ENCODE peak calls at places on chromosomes 16 and 17, in four cellular contexts. One of them, this sample, is unnamed.
A peak's percentile ranks its signal among the peaks of the same experiment; 100 is the strongest.

GRCh38 chr17:36608280-36608679 is 6.9 kb downstream of the MRM1 start:
- DNase-seq in HepG2: no peak
- DNase-seq in GM12878: no peak
- DNase-seq in H1: no peak
- DNase-seq in this sample: no peak

GRCh38 chr16:85081765-85082164 is 30.5 kb downstream of the CIBAR2 start:
- DNase-seq in HepG2: no peak
- DNase-seq in GM12878: no peak
- DNase-seq in H1: no peak
- DNase-seq in this sample: no peak

GRCh38 chr16:71568541-71568940 is 8.4 kb downstream of the TAT start:
- DNase-seq in HepG2: no peak
- DNase-seq in GM12878: no peak
- DNase-seq in H1: no peak
- DNase-seq in this sample: no peak

GRCh38 chr17:19629449-19629848 is 19.1 kb upstream of the ALDH3A2 start:
- DNase-seq in HepG2: no peak
- DNase-seq in GM12878: no peak
- DNase-seq in H1: no peak
- DNase-seq in this sample: no peak

GRCh38 chr16:57167951-57168350 is 17.9 kb downstream of the PSME3IP1 start:
- DNase-seq in HepG2: peak; percentile 53
- DNase-seq in GM12878: no peak
- DNase-seq in H1: no peak
- DNase-seq in this sample: no peak

GRCh38 chr17:21772321-21772720 is 80.0 kb downstream of the KCNJ18 start:
- DNase-seq in HepG2: no peak
- DNase-seq in GM12878: no peak
- DNase-seq in H1: no peak
- DNase-seq in this sample: no peak

GRCh38 chr17:56096026-56096807 is 57.1 kb upstream of the ANKFN1 start:
- DNase-seq in HepG2: no peak
- DNase-seq in GM12878: no peak
- DNase-seq in H1: no peak
- DNase-seq in this sample: no peak

GRCh38 chr16:78844682-78845081 is 745.2 kb downstream of the WWOX start:
- DNase-seq in HepG2: no peak
- DNase-seq in GM12878: no peak
- DNase-seq in H1: no peak
- DNase-seq in this sample: no peak

GRCh38 chr17:49776864-49777263 is 11.6 kb upstream of the KAT7 start:
- DNase-seq in HepG2: no peak
- DNase-seq in GM12878: no peak
- DNase-seq in H1: no peak
- DNase-seq in this sample: no peak

GRCh38 chr17:56320443-56320842 is 167.2 kb downstream of the ANKFN1 start:
- DNase-seq in HepG2: no peak
- DNase-seq in GM12878: no peak
- DNase-seq in H1: no peak
- DNase-seq in this sample: peak; percentile 32

GRCh38 chr17:28745052-28745776 is 1.4 kb downstream of the TRAF4 start:
- DNase-seq in HepG2: peak; percentile 90
- DNase-seq in GM12878: no peak
- DNase-seq in H1: peak; percentile 65
- DNase-seq in this sample: no peak

GRCh38 chr17:21419299-21420239 is 43.4 kb downstream of the KCNJ12 start:
- DNase-seq in HepG2: no peak
- DNase-seq in GM12878: no peak
- DNase-seq in H1: no peak
- DNase-seq in this sample: no peak

GRCh38 chr16:49688298-49688697 is 167.6 kb downstream of the ZNF423 start:
- DNase-seq in HepG2: no peak
- DNase-seq in GM12878: no peak
- DNase-seq in H1: no peak
- DNase-seq in this sample: no peak

GRCh38 chr16:66528294-66528693 is 21.6 kb downstream of the TK2 start:
- DNase-seq in HepG2: no peak
- DNase-seq in GM12878: no peak
- DNase-seq in H1: no peak
- DNase-seq in this sample: no peak

GRCh38 chr16:82031116-82032084 is 3.7 kb upstream of the HSD17B2 start:
- DNase-seq in HepG2: peak; percentile 71
- DNase-seq in GM12878: no peak
- DNase-seq in H1: no peak
- DNase-seq in this sample: peak; percentile 55

GRCh38 chr16:18041864-18042834 is 294.4 kb downstream of the NPIPA8 start:
- DNase-seq in HepG2: no peak
- DNase-seq in GM12878: no peak
- DNase-seq in H1: no peak
- DNase-seq in this sample: peak; percentile 3

GRCh38 chr17:82370471-82371332 is 863 bp upstream of the UTS2R start:
- DNase-seq in HepG2: no peak
- DNase-seq in GM12878: no peak
- DNase-seq in H1: no peak
- DNase-seq in this sample: no peak

GRCh38 chr17:46851029-46851741 is at the start of gene WNT9B:
- DNase-seq in HepG2: peak; percentile 48
- DNase-seq in GM12878: no peak
- DNase-seq in H1: peak; percentile 83
- DNase-seq in this sample: no peak

GRCh38 chr16:52050418-52050817 is 496.5 kb downstream of the TOX3 start:
- DNase-seq in HepG2: peak; percentile 5
- DNase-seq in GM12878: no peak
- DNase-seq in H1: no peak
- DNase-seq in this sample: no peak

GRCh38 chr17:1487939-1488825 is 4.3 kb downstream of the MYO1C start:
- DNase-seq in HepG2: peak; percentile 70
- DNase-seq in GM12878: no peak
- DNase-seq in H1: peak; percentile 87
- DNase-seq in this sample: no peak

GRCh38 chr17:77193653-77194052 is 52.9 kb downstream of the SEC14L1 start:
- DNase-seq in HepG2: no peak
- DNase-seq in GM12878: no peak
- DNase-seq in H1: no peak
- DNase-seq in this sample: no peak

GRCh38 chr17:59838196-59838911 is 54.4 kb downstream of the TUBD1 start:
- DNase-seq in HepG2: no peak
- DNase-seq in GM12878: no peak
- DNase-seq in H1: no peak
- DNase-seq in this sample: no peak

GRCh38 chr17:31195305-31195704 is 100.5 kb downstream of the NF1 start:
- DNase-seq in HepG2: no peak
- DNase-seq in GM12878: no peak
- DNase-seq in H1: no peak
- DNase-seq in this sample: no peak

DNA sequence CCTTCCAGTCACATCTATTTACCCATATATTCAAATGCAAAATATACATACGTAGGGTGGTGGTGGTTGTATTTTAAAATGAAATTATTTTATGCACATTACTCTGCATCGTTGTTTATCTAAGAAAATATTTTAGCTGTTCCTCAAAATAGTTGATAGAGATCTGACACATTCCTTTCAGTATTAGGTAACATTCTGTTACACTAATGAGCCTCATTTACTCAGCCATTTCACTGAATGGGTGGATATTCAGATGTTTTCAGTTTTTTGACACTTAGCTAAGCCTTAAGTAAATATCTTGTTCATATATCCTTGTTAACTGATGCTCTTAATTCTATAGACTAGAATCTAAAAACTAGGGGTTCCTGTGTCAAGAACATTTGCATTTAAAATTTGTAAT is 95.6 kb downstream of the NF1 start:
- DNase-seq in HepG2: no peak
- DNase-seq in GM12878: no peak
- DNase-seq in H1: no peak
- DNase-seq in this sample: no peak
- TF ChIP-seq ZNF274 in HepG2: no peak
- TF ChIP-seq ZNF274 in GM12878: no peak
- TF ChIP-seq ZNF274 in H1: no peak
- TF ChIP-seq ZNF274 in this sample: no peak

GRCh38 chr17:72503556-72503955 is 382.7 kb downstream of the SOX9 start:
- DNase-seq in HepG2: no peak
- DNase-seq in GM12878: no peak
- DNase-seq in H1: no peak
- DNase-seq in this sample: no peak

GRCh38 chr17:72501404-72502110 is 380.7 kb downstream of the SOX9 start:
- DNase-seq in HepG2: peak; percentile 89
- DNase-seq in GM12878: no peak
- DNase-seq in H1: no peak
- DNase-seq in this sample: no peak

GRCh38 chr17:72502111-72502939 is 381.5 kb downstream of the SOX9 start:
- DNase-seq in HepG2: peak; percentile 93
- DNase-seq in GM12878: no peak
- DNase-seq in H1: no peak
- DNase-seq in this sample: no peak

GRCh38 chr17:72504783-72505182 is 384.0 kb downstream of the SOX9 start:
- DNase-seq in HepG2: no peak
- DNase-seq in GM12878: no peak
- DNase-seq in H1: no peak
- DNase-seq in this sample: no peak

GRCh38 chr17:72502940-72503341 is 382.1 kb downstream of the SOX9 start:
- DNase-seq in HepG2: no peak
- DNase-seq in GM12878: no peak
- DNase-seq in H1: no peak
- DNase-seq in this sample: no peak
- TF ChIP-seq SUZ12 in HepG2: no peak
- TF ChIP-seq SUZ12 in GM12878: no peak
- TF ChIP-seq SUZ12 in H1: no peak
- TF ChIP-seq SUZ12 in this sample: no peak

GRCh38 chr16:80935691-80936090 is 71.0 kb downstream of the CMC2 start:
- DNase-seq in HepG2: no peak
- DNase-seq in GM12878: no peak
- DNase-seq in H1: peak; percentile 1
- DNase-seq in this sample: no peak

GRCh38 chr16:80936410-80936809 is 70.3 kb downstream of the CMC2 start:
- DNase-seq in HepG2: no peak
- DNase-seq in GM12878: no peak
- DNase-seq in H1: peak; percentile 13
- DNase-seq in this sample: no peak

GRCh38 chr16:80931985-80932720 is 74.5 kb downstream of the CMC2 start:
- DNase-seq in HepG2: peak; percentile 23
- DNase-seq in GM12878: no peak
- DNase-seq in H1: peak; percentile 77
- DNase-seq in this sample: peak; percentile 33

GRCh38 chr16:80932725-80933124 is 74.0 kb downstream of the CMC2 start:
- DNase-seq in HepG2: no peak
- DNase-seq in GM12878: no peak
- DNase-seq in H1: no peak
- DNase-seq in this sample: no peak

GRCh38 chr16:80931661-80931984 is 75.1 kb downstream of the CMC2 start:
- DNase-seq in HepG2: no peak
- DNase-seq in GM12878: no peak
- DNase-seq in H1: no peak
- DNase-seq in this sample: no peak
- H3K9ac ChIP-seq in HepG2: peak overlapping the region; percentile 31
- H3K9ac ChIP-seq in GM12878: no peak overlapping the region
- H3K9ac ChIP-seq in H1: no peak overlapping the region
- H3K9ac ChIP-seq in this sample: peak overlapping the region; percentile 72

GRCh38 chr16:74650966-74651567 is 15.6 kb downstream of the RFWD3 start:
- DNase-seq in HepG2: peak; percentile 25
- DNase-seq in GM12878: no peak
- DNase-seq in H1: no peak
- DNase-seq in this sample: no peak
- TF ChIP-seq ZNF274 in HepG2: no peak
- TF ChIP-seq ZNF274 in GM12878: no peak
- TF ChIP-seq ZNF274 in H1: no peak
- TF ChIP-seq ZNF274 in this sample: no peak

DNA sequence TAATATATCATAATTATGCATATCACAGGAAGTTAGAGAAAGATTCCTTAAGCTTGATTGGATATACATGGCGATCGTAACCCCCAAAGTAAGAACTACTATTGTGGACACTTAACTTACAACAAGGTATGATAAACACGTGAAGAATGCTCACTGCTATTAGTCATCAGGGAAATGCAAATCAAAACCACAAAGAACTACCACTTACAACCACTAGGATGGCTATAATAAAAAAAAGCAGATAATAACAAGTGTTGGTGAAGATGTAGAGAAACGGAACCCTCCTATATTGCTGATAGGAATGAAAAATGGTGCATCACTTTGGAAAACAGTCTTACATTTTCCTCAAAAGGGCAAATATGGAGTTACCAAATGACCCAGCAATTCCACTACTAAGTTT is 265.9 kb downstream of the SLC39A11 start:
- DNase-seq in HepG2: no peak
- DNase-seq in GM12878: no peak
- DNase-seq in H1: no peak
- DNase-seq in this sample: no peak
- TF ChIP-seq SUZ12 in HepG2: no peak
- TF ChIP-seq SUZ12 in GM12878: no peak
- TF ChIP-seq SUZ12 in H1: no peak
- TF ChIP-seq SUZ12 in this sample: no peak

DNA sequence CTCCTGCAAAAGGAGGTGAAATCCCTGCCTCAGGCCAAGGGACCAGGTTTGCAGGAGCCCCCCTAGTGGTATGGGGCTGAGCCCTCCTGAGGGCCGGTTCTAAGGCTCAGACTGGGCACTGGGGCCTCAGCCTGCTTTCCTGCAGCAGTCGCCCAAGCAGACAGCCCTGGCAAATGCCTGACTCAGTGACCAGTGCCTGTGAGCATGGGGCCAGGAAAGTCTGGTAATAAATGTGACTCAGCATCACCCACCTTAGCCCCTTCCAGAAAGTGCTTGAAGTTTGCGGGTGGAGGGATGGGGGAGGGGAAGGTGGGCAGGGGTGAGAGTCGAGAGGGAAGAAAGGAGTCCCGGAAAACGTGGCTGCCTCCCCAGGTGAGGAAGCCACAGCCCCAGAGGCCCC is 2.1 kb downstream of the MC1R start:
- DNase-seq in HepG2: no peak
- DNase-seq in GM12878: no peak
- DNase-seq in H1: no peak
- DNase-seq in this sample: no peak
- H3K9ac ChIP-seq in HepG2: peak overlapping the region; percentile 97
- H3K9ac ChIP-seq in GM12878: no peak overlapping the region
- H3K9ac ChIP-seq in H1: no peak overlapping the region
- H3K9ac ChIP-seq in this sample: peak overlapping the region; percentile 98